ENCODE peak calls at places on chromosomes 3 and 15, in seven cellular contexts. Y is GM23248, A is H9, L is brain microvascular endothelial cell, K is cardiac muscle cell, U is A673, H is aorta. F is an unnamed sample.

GRCh38 chr3:126179825-126180476 is 435 bp downstream of the ALDH1L1 start:
- DNase-seq in Y (no peak), A (peak; percentile 81), L (no peak), K (peak; percentile 57), U (peak; percentile 86), H (peak; percentile 73), F (no peak)

GRCh38 chr15:73683624-73684536 is at the start of gene CD276:
- DNase-seq in Y (peak; percentile 85), A (peak; percentile 82), L (peak; percentile 51), K (peak; percentile 78), U (peak; percentile 60), H (peak; percentile 89), F (no peak)

GRCh38 chr15:77865701-77866100 is 211.8 kb downstream of the TBC1D2B start:
- DNase-seq in Y (no peak), A (no peak), L (no peak), K (no peak), U (no peak), H (no peak), F (no peak)

GRCh38 chr15:56798639-56799038 is 65.3 kb upstream of the ZNF280D start:
- DNase-seq in Y (no peak), A (no peak), L (no peak), K (no peak), U (no peak), H (peak; percentile 47), F (peak; percentile 4)

GRCh38 chr3:25820372-25820771 is 30.5 kb downstream of the OXSM start:
- DNase-seq in Y (peak; percentile 97), A (peak; percentile 38), L (peak; percentile 97), K (peak; percentile 95), U (peak; percentile 74), H (no peak), F (peak; percentile 81)

GRCh38 chr3:44355634-44356033 is 17.1 kb downstream of the TCAIM start:
- DNase-seq in Y (peak; percentile 91), A (no peak), L (peak; percentile 79), K (peak; percentile 90), U (peak; percentile 62), H (no peak), F (peak; percentile 71)

GRCh38 chr15:46354443-46354842 is 719.6 kb downstream of the SQOR start:
- DNase-seq in Y (no peak), A (peak; percentile 50), L (no peak), K (no peak), U (no peak), H (no peak), F (no peak)

GRCh38 chr15:31824009-31824408 is 206.3 kb upstream of the CHRNA7 start:
- DNase-seq in Y (no peak), A (no peak), L (no peak), K (no peak), U (no peak), H (no peak), F (no peak)

GRCh38 chr15:79680721-79681120 is 216.1 kb downstream of the MTHFS start:
- DNase-seq in Y (peak; percentile 87), A (no peak), L (peak; percentile 80), K (peak; percentile 67), U (peak; percentile 61), H (no peak), F (peak; percentile 73)

GRCh38 chr15:65305776-65306175 is 1.3 kb downstream of the RNU5B-1 start:
- DNase-seq in Y (no peak), A (no peak), L (no peak), K (no peak), U (peak; percentile 62), H (no peak), F (no peak)

GRCh38 chr3:99409961-99410360 is 228.4 kb upstream of the COL8A1 start:
- DNase-seq in Y (peak; percentile 1), A (no peak), L (no peak), K (no peak), U (no peak), H (no peak), F (no peak)

GRCh38 chr15:59688383-59688887 is 685 bp downstream of the BNIP2 start:
- DNase-seq in Y (peak; percentile 83), A (no peak), L (peak; percentile 58), K (peak; percentile 85), U (peak; percentile 55), H (no peak), F (peak; percentile 69)

GRCh38 chr3:160616311-160616710 is 50.9 kb upstream of the KPNA4 start:
- DNase-seq in Y (peak; percentile 25), A (no peak), L (no peak), K (no peak), U (no peak), H (no peak), F (no peak)

GRCh38 chr3:106239195-106239697 is 370.4 kb upstream of the CBLB start:
- DNase-seq in Y (no peak), A (no peak), L (no peak), K (no peak), U (no peak), H (no peak), F (no peak)

GRCh38 chr15:70437882-70438331 is 325.5 kb downstream of the UACA start:
- DNase-seq in Y (peak; percentile 41), A (peak; percentile 53), L (no peak), K (no peak), U (peak; percentile 5), H (no peak), F (peak; percentile 82)

GRCh38 chr3:31815006-31815405 is 166.1 kb downstream of the OSBPL10 start:
- DNase-seq in Y (no peak), A (no peak), L (no peak), K (no peak), U (no peak), H (no peak), F (no peak)

GRCh38 chr3:170749765-170750477 is 120.1 kb downstream of the RPL22L1 start:
- DNase-seq in Y (peak; percentile 45), A (no peak), L (no peak), K (no peak), U (no peak), H (no peak), F (no peak)

GRCh38 chr3:138774529-138775253 is 60.0 kb downstream of the PIK3CB start:
- DNase-seq in Y (peak; percentile 99), A (no peak), L (peak; percentile 98), K (peak; percentile 99), U (peak; percentile 94), H (no peak), F (peak; percentile 100)

GRCh38 chr3:86774082-86774691 is 216.8 kb downstream of the VGLL3 start:
- DNase-seq in Y (peak; percentile 70), A (no peak), L (no peak), K (peak; percentile 65), U (peak; percentile 63), H (no peak), F (peak; percentile 51)

GRCh38 chr15:82880704-82881103 is 71.3 kb downstream of the WHAMM start:
- DNase-seq in Y (no peak), A (no peak), L (no peak), K (no peak), U (no peak), H (no peak), F (no peak)

GRCh38 chr15:49901867-49902775 is 216.9 kb downstream of the ATP8B4 start:
- DNase-seq in Y (peak; percentile 69), A (no peak), L (peak; percentile 34), K (peak; percentile 81), U (no peak), H (no peak), F (peak; percentile 23)

GRCh38 chr3:194380300-194380699 is 10.8 kb upstream of the LRRC15 start:
- DNase-seq in Y (no peak), A (peak; percentile 21), L (no peak), K (no peak), U (no peak), H (no peak), F (no peak)

GRCh38 chr15:68429691-68430470 is 2.1 kb downstream of the ITGA11 start:
- DNase-seq in Y (peak; percentile 58), A (peak; percentile 8), L (no peak), K (no peak), U (no peak), H (no peak), F (no peak)
- H3K27me3 ChIP-seq in Y (no peaks in the 10 kb centered on the region), A (peaks cover 34% of the 10 kb centered on the region), L (no peaks in the 10 kb centered on the region), K (peaks cover 73% of the 10 kb centered on the region), U (peaks cover 58% of the 10 kb centered on the region), H (no peaks in the 10 kb centered on the region), F (peaks cover 23% of the 10 kb centered on the region)

DNA sequence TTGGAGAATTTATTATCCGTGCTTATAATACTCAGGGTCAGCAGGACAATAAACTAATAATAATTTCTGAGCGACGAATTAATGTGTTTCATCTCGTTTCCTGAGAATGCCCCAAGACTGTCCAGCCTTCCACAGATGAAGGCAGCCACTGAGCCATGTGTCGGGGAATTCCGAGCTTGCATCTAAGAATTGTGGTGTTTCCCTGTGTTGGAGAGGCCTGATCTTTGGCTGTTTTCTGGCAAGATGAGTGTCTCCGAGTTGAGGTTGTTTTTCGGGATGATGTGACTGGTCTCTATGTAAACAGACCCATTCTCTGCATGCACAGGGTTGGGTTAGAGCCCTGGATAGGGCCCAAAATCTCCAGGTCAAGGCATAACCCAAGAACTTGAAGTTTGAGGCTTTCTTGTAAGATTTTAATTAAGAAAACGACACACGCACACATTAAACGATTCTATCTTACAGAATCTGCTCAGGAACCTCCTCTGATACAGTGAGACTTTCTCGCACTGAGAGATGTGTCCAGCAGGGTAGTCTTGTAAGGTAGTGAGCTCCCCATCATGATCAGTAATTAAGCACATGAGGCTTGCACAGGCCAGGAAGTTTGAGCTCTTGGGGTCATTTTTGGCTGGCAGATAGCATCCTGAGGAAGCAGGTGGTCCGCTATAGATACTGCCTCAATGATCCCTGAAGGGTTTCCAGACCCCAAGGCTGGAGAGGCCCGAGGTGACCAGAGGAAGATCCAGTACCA is 14.4 kb downstream of the FGD5 start:
- DNase-seq in Y (no peak), A (no peak), L (no peak), K (no peak), U (no peak), H (no peak), F (no peak)
- H3K27me3 ChIP-seq in Y (peaks cover 61% of the 10 kb centered on the region), A (no peaks in the 10 kb centered on the region), L (no peaks in the 10 kb centered on the region), K (no peaks in the 10 kb centered on the region), U (peaks cover 67% of the 10 kb centered on the region), H (no peaks in the 10 kb centered on the region), F (peaks cover 1% of the 10 kb centered on the region)

DNA sequence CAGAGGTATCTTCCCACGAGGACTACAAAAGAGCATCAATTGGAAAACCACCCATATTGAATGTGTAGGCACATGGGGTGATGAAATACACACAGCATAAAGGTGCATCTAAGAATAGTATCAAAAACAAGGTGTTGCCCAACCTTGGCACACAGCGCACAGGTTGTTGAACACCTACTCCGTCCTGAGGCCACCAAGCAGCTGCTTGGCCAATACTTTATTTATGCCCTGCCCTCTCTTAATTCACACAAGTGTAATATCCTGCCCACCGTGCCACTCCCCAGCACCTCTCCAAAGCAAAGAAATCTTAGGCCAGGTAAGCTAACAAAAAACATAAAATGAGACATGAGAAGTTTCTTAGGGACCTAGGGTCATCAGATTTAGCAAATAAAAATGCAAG is 31.2 kb downstream of the WWTR1 start:
- DNase-seq in Y (no peak), A (no peak), L (no peak), K (no peak), U (no peak), H (no peak), F (peak; percentile 37)
- H3K27me3 ChIP-seq in Y (no peaks in the 10 kb centered on the region), A (no peaks in the 10 kb centered on the region), L (no peaks in the 10 kb centered on the region), K (no peaks in the 10 kb centered on the region), U (no peaks in the 10 kb centered on the region), H (no peaks in the 10 kb centered on the region), F (no peaks in the 10 kb centered on the region)

DNA sequence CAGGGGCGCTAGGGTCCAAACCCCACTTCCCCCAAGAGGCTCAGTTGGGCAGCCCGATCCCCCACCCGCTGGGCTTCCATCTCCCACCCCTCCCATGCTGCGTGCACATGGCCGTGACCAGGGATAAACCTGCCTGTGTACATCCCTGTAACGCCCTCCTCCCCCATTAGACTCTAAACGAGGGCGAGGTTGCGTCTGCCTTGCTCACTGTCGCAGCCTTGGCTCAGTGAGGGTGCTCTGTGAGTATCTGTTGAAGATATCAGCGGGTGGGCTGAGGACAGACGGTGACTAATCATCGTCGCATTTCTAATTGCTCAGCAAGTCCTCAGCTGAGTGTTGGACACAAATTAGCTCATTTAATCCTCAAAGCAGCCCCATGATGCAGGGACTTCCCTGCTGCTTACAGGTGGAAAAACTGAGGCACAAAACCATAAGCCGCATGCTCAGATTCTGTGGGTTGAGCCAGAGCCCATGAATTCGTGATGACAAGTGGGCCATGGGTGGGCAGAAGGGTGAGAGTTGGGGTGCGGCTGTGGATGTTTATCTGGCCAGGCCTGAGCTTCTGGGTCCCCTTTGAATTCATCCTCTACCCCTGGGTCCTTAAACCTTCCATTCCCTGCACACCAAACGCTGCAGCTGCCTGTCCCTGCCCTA is 26.0 kb downstream of the FBLN2 start:
- DNase-seq in Y (peak; percentile 91), A (no peak), L (peak; percentile 52), K (peak; percentile 34), U (peak; percentile 72), H (no peak), F (no peak)
- H3K27me3 ChIP-seq in Y (no peaks in the 10 kb centered on the region), A (no peaks in the 10 kb centered on the region), L (no peaks in the 10 kb centered on the region), K (no peaks in the 10 kb centered on the region), U (no peaks in the 10 kb centered on the region), H (no peaks in the 10 kb centered on the region), F (peaks cover 2% of the 10 kb centered on the region)

F was measured in bronchial epithelial cell.